ENCODE peak calls at places on chromosome 17, in five cellular contexts. I, C, T, D and R are unnamed samples.

GRCh38 chr17:80285237-80285920 is 24.7 kb downstream of the RNF213 start:
- DNase-seq in D (peak), I (no peak), T (no peak), C (no peak), R (no peak)

GRCh38 chr17:48871551-48872351 is 20.8 kb upstream of the ATP5MC1 start:
- DNase-seq in T (no peak), I (peak), D (no peak), C (no peak), R (no peak)

GRCh38 chr17:27354491-27355081 is 60.7 kb downstream of the WSB1 start:
- DNase-seq in D (peak), I (no peak), T (no peak), C (no peak), R (no peak)

GRCh38 chr17:33481652-33482051 is 188.6 kb upstream of the ASIC2 start:
- DNase-seq in D (no peak), T (no peak), C (no peak), I (no peak), R (no peak)

GRCh38 chr17:50266384-50267073 is 7.7 kb upstream of the TMEM92 start:
- DNase-seq in I (peak), T (peak), D (no peak), C (peak), R (no peak)

GRCh38 chr17:51365090-51365489 is 104.7 kb downstream of the UTP18 start:
- DNase-seq in T (no peak), D (no peak), C (no peak), I (no peak), R (no peak)

GRCh38 chr17:32907583-32907982 is 20.4 kb upstream of the TMEM98 start:
- DNase-seq in D (no peak), T (no peak), I (no peak), C (peak), R (no peak)

GRCh38 chr17:43891851-43892671 is 15.3 kb downstream of the MPP2 start:
- DNase-seq in C (peak), D (no peak), I (no peak), T (no peak), R (no peak)

GRCh38 chr17:17062356-17062755 is 20.1 kb downstream of the MPRIP start:
- DNase-seq in D (no peak), T (no peak), C (peak), I (peak), R (no peak)

GRCh38 chr17:72937687-72938086 is 154.8 kb downstream of the SLC39A11 start:
- DNase-seq in I (no peak), C (no peak), D (no peak), T (no peak), R (no peak)

GRCh38 chr17:38507921-38508569 is 79.8 kb downstream of the ARHGAP23 start:
- DNase-seq in C (no peak), I (no peak), T (no peak), D (no peak), R (no peak)

GRCh38 chr17:40035162-40035559 is 19.0 kb downstream of the MED24 start:
- DNase-seq in C (peak), T (peak), I (peak), D (peak), R (peak)

DNA sequence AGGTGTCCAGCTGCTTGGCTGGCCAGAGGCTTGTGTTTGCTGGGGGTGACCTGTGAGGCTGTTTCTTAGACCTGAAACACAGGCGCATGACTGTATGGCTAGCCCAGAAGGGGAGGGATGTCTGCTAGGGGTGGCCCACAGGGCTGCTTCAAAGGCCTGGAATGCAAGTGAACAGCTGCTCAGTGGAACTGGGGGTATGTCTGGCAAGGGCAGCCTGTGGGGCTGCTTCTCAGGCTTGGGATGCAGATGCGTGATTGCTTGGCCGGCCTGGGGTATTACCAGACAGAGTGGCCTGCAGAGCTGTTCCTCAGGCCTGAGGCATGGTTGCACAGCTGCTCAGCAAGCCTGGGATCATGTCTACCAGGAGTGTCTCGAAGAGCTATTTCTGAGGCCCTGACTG is 20.5 kb downstream of the TANC2 start:
- DNase-seq in C (no peak), D (peak), I (no peak), T (no peak), R (no peak)
- H2BK12ac ChIP-seq in C (no peak), D (no peak), I (no peak), T (no peak), R (no peak)

GRCh38 chr17:7684856-7685532 is 2.3 kb downstream of the TP53 start:
- DNase-seq in I (no peak), D (no peak), T (no peak), C (no peak), R (no peak)

GRCh38 chr17:7687908-7688807 is at the start of gene WRAP53:
- DNase-seq in D (peak), T (peak), I (peak), C (peak), R (peak)

GRCh38 chr17:7687072-7687907 is at the start of gene TP53:
- DNase-seq in I (peak), D (peak), C (peak), T (peak), R (peak)

GRCh38 chr17:7685533-7686220 is 1.6 kb downstream of the TP53 start:
- DNase-seq in T (peak), I (peak), D (peak), C (peak), R (no peak)

DNA sequence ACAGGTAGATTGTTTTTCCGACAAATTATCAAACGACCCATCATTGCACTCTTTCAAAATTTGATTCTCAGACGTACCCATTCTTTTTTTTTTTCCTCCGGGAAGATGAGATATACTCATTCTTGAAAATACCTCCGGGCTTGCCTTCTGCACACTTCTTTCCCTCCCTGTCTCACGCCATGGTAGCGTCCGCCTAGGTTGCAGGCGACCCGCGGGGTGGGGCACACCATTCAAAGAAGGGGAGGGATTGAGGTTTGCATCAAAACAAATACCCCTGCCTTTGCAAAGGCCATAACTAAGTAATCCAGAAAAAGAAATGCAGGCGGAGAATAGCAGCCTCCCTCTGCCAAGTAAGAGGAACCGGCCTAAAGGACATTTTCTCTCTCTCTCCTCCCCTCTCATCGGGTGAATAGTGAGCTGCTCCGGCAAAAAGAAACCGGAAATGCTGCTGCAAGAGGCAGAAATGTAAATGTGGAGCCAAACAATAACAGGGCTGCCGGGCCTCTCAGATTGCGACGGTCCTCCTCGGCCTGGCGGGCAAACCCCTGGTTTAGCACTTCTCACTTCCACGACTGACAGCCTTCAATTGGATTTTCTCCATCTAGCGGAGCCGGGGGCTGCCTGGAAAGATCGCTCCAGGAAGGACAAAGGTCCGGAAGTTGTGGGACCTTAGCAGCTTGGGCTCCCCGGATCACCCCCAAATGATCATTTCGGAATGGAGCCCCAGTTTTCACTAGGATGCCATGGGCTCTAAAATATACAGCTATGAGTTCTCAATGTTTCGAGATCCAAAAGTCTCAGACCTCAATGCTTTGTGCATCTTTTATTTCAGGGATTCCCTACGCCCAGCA is 844 bp downstream of the TP53 start:
- DNase-seq in T (peak), C (peak), I (peak), D (peak), R (peak)
- H4K91ac ChIP-seq in T (peak), C (peak), I (peak), D (peak), R (no peak)

GRCh38 chr17:60077672-60078519 is 825 bp downstream of the HEATR6 start:
- DNase-seq in I (peak), D (peak), C (no peak), T (no peak), R (no peak)
- H3K23ac ChIP-seq in I (no peak), D (no peak), C (no peak), T (no peak), R (no peak)

GRCh38 chr17:2095536-2095910 is 40.6 kb downstream of the HIC1 start:
- DNase-seq in C (no peak), I (no peak), T (no peak), D (no peak), R (no peak)
- H2BK12ac ChIP-seq in C (no peak), I (peak), T (peak), D (no peak), R (no peak)

DNA sequence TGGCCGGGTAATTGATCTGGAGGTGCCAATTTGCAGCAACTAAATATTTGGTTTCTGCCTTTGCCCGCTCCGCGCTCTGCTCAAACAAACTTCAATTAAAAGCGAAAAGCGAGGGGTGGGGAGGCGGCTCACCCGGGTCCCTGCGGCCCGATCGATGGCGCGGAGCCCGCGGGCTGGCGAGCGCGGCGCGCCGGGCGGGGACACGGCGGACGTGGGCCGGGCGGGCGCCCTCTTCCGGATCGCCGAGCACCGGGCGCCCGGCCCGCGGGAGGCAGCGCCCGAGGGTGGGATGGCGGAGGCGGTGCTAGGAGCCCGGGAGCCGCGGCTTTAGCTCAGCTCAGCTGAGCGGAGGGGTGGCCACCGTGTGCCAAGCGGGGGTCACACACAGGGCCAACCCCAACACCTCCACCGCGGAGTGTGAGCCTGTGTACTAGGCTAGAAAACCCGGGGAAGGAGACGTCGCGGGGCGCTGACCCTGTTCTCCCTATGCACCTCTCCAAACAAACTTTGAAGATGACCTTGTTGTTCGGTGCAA is 32.2 kb downstream of the DCAKD start:
- DNase-seq in T (no peak), I (peak), D (peak), C (no peak), R (no peak)
- H4K91ac ChIP-seq in T (no peak), I (peak), D (peak), C (no peak), R (no peak)